ENCODE peak calls at places on chromosomes 1 and 21, in six cellular contexts. L is CD8-positive, alpha-beta memory T cell; U is breast epithelium; I is GM23248; V is uterus; W is prostate gland. T is an unnamed sample.
A peak's percentile ranks its signal among the peaks of the same experiment; 100 is the strongest.

GRCh38 chr1:97820470-97821188 is 100.2 kb downstream of the DPYD start:
- DNase-seq in U (no peak), V (no peak), W (peak; percentile 12), L (no peak), I (peak; percentile 47), T (no peak)

GRCh38 chr1:47575855-47576757 is 138.3 kb downstream of the FOXD2 start:
- DNase-seq in V (no peak), U (no peak), L (no peak), W (no peak), I (peak; percentile 45), T (no peak)

GRCh38 chr1:217953922-217954321 is 322.8 kb downstream of the SPATA17 start:
- DNase-seq in V (no peak), I (no peak), L (no peak), W (no peak), U (peak; percentile 59), T (no peak)

GRCh38 chr1:160103658-160104519 is 5.5 kb upstream of the IGSF8 start:
- DNase-seq in W (no peak), V (no peak), I (no peak), L (no peak), U (no peak), T (no peak)

GRCh38 chr1:155250633-155251449 is 4.4 kb downstream of the ENTREP3 start:
- DNase-seq in I (peak; percentile 95), L (peak; percentile 95), W (peak; percentile 87), V (peak; percentile 89), U (peak; percentile 92), T (peak; percentile 93)

GRCh38 chr1:229874150-229874549 is 192.9 kb upstream of the GALNT2 start:
- DNase-seq in W (no peak), I (peak; percentile 45), V (no peak), U (no peak), L (no peak), T (no peak)

GRCh38 chr1:11955221-11955620 is 20.7 kb downstream of the PLOD1 start:
- DNase-seq in U (no peak), W (no peak), V (no peak), I (no peak), L (no peak), T (no peak)

GRCh38 chr1:145872421-145872891 is 13.2 kb downstream of the ANKRD35 start:
- DNase-seq in I (peak; percentile 69), V (peak; percentile 82), L (no peak), W (peak; percentile 53), U (no peak), T (peak; percentile 86)

GRCh38 chr1:200958597-200958996 is 63.9 kb downstream of the INAVA start:
- DNase-seq in W (no peak), U (no peak), L (no peak), I (no peak), V (no peak), T (no peak)

GRCh38 chr1:59116920-59117542 is 179.9 kb upstream of the FGGY start:
- DNase-seq in V (no peak), W (no peak), L (no peak), U (no peak), I (peak; percentile 75), T (no peak)

GRCh38 chr1:54282101-54282847 is 82.3 kb downstream of the MRPL37 start:
- DNase-seq in L (no peak), U (no peak), V (no peak), I (no peak), W (no peak), T (no peak)

GRCh38 chr1:53614231-53615021 is 124.5 kb downstream of the GLIS1 start:
- DNase-seq in L (no peak), V (no peak), W (no peak), U (no peak), I (no peak), T (no peak)

GRCh38 chr1:82153282-82153630 is 352.5 kb downstream of the ADGRL2 start:
- DNase-seq in I (no peak), L (no peak), W (no peak), U (no peak), V (no peak), T (no peak)

GRCh38 chr1:5374176-5374575 is 618.0 kb downstream of the NPHP4 start:
- DNase-seq in U (no peak), I (no peak), L (no peak), V (no peak), W (no peak), T (no peak)

GRCh38 chr1:76802094-76802493 is 65.2 kb upstream of the ST6GALNAC5 start:
- DNase-seq in U (no peak), W (no peak), V (no peak), I (no peak), L (no peak), T (no peak)

GRCh38 chr1:155320661-155321576 is at the start of gene RUSC1:
- DNase-seq in L (peak; percentile 60), W (peak; percentile 67), U (peak; percentile 61), I (peak; percentile 83), V (peak; percentile 84), T (peak; percentile 88)

GRCh38 chr1:116806671-116807070 is 52.4 kb downstream of the CD2 start:
- DNase-seq in L (no peak), W (no peak), U (no peak), V (no peak), I (no peak), T (no peak)
- H3K4me1 ChIP-seq in L (peaks cover 66% of the 10 kb centered on the region), W (no peaks in the 10 kb centered on the region), U (no peaks in the 10 kb centered on the region), V (no peaks in the 10 kb centered on the region), I (no peaks in the 10 kb centered on the region), T (no peaks in the 10 kb centered on the region)

GRCh38 chr1:206556748-206557635 is 49.7 kb downstream of the RASSF5 start:
- DNase-seq in L (peak; percentile 84), V (peak; percentile 60), W (peak; percentile 59), I (peak; percentile 71), U (peak; percentile 66), T (peak; percentile 85)
- H3K4me1 ChIP-seq in L (peaks cover 71% of the 10 kb centered on the region), V (peaks cover 6% of the 10 kb centered on the region), W (no peaks in the 10 kb centered on the region), I (peaks cover 5% of the 10 kb centered on the region), U (peaks cover 10% of the 10 kb centered on the region), T (peaks cover 29% of the 10 kb centered on the region)

GRCh38 chr21:45304945-45305344 is 17.2 kb upstream of the POFUT2 start:
- DNase-seq in L (no peak), V (peak; percentile 17), I (no peak), U (no peak), W (no peak), T (no peak)
- H3K4me1 ChIP-seq in L (peaks cover 27% of the 10 kb centered on the region), V (peaks cover 37% of the 10 kb centered on the region), I (peaks cover 6% of the 10 kb centered on the region), U (peaks cover 5% of the 10 kb centered on the region), W (no peaks in the 10 kb centered on the region), T (peaks cover 27% of the 10 kb centered on the region)

GRCh38 chr1:40784141-40784770 is 669 bp downstream of the KCNQ4 start:
- DNase-seq in U (no peak), V (no peak), W (no peak), I (peak; percentile 18), L (no peak), T (peak; percentile 67)
- H3K4me1 ChIP-seq in U (peaks cover 11% of the 10 kb centered on the region), V (peaks cover 9% of the 10 kb centered on the region), W (no peaks in the 10 kb centered on the region), I (no peaks in the 10 kb centered on the region), L (no peaks in the 10 kb centered on the region), T (peaks cover 12% of the 10 kb centered on the region)

GRCh38 chr1:30724655-30725421 is 1.5 kb upstream of the MATN1 start:
- DNase-seq in V (no peak), L (no peak), U (no peak), I (no peak), W (no peak), T (no peak)

GRCh38 chr1:30723296-30723897 is at the start of gene MATN1:
- DNase-seq in V (no peak), U (no peak), L (no peak), W (no peak), I (no peak), T (no peak)

GRCh38 chr1:30725450-30726095 is 2.2 kb upstream of the MATN1 start:
- DNase-seq in W (no peak), I (no peak), L (no peak), U (no peak), V (no peak), T (no peak)

GRCh38 chr1:30722175-30722537 is 1.2 kb downstream of the MATN1 start:
- DNase-seq in I (no peak), W (no peak), L (no peak), U (no peak), V (no peak), T (peak; percentile 10)

GRCh38 chr1:30724175-30724574 is 790 bp upstream of the MATN1 start:
- DNase-seq in U (no peak), V (no peak), L (no peak), I (no peak), W (no peak), T (no peak)
- H3K4me1 ChIP-seq in U (no peaks in the 10 kb centered on the region), V (no peaks in the 10 kb centered on the region), L (peaks cover 25% of the 10 kb centered on the region), I (no peaks in the 10 kb centered on the region), W (peaks cover 6% of the 10 kb centered on the region), T (peaks cover 3% of the 10 kb centered on the region)

DNA sequence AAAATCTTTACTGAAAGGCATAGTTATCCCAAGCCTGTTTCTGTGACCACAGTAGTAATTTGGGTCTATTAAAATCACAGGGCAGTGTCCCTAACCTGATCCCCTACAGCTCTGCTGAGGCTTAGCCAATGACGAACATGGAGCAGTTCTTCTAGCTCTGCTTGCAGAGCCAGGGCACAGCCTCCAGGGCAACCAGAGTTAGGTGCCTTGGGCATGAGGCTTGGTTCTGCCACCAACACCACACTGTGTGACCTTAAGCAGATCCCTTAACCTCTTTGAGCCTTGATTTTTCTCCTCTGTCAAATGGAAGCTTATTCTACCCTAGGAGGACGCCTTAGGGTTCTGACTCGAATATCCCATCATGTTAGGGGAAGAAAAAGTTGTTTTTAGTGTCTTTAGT is 86.7 kb upstream of the TLR5 start:
- DNase-seq in U (no peak), V (no peak), L (no peak), I (no peak), W (no peak), T (no peak)
- H3K4me1 ChIP-seq in U (peaks cover 5% of the 10 kb centered on the region), V (no peaks in the 10 kb centered on the region), L (peaks cover 67% of the 10 kb centered on the region), I (peaks cover 46% of the 10 kb centered on the region), W (no peaks in the 10 kb centered on the region), T (no peaks in the 10 kb centered on the region)

DNA sequence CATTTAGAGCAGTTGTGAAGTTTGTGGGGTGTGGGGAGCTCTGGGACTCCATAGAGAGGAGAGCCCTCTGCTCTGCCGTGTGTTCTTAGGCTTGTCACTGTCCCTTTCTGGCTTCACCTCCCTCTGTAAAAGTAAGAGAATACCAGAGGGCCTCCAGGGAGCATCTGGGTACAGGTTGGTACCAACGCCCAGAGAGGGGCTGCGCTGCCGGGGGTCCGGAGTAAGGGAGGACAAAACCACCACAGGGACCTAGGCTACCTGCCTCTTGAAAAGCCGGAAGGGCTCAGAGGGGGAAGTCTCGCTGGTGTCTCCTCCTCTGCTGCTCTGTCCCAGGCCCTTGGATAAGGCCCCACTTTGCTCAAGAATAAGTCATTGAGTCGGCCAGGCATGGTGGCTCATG is 3.1 kb upstream of the TINAGL1 start:
- DNase-seq in W (no peak), V (no peak), I (no peak), U (no peak), L (no peak), T (no peak)
- H3K4me1 ChIP-seq in W (no peaks in the 10 kb centered on the region), V (peaks cover 15% of the 10 kb centered on the region), I (peaks cover 62% of the 10 kb centered on the region), U (peaks cover 27% of the 10 kb centered on the region), L (no peaks in the 10 kb centered on the region), T (peaks cover 8% of the 10 kb centered on the region)

DNA sequence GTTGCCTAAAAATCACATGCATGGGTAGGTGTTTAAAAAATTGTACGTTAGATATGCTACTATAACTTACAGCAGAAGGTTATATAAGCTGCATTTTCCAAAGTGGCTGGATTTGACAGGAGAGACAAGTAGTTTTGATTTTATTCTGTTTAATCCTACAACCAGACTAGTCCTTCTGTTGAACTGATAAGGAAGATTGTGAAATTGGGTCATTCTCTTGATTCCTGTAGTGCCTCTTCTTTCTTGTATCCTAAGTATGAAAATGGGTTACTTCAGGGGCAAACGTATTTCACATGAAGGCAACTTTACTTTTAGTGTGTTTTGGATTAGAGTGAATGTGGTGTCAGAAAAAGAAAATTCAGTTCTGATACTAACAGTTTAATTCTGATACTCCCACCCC is 19.0 kb downstream of the CDC42 start:
- DNase-seq in L (no peak), U (no peak), V (no peak), I (no peak), W (no peak), T (no peak)
- H3K4me1 ChIP-seq in L (peaks cover 82% of the 10 kb centered on the region), U (peaks cover 5% of the 10 kb centered on the region), V (peaks cover 14% of the 10 kb centered on the region), I (peaks cover 30% of the 10 kb centered on the region), W (no peaks in the 10 kb centered on the region), T (peaks cover 78% of the 10 kb centered on the region)

T was measured in psoas muscle.